ENCODE peak calls at places on chromosomes 3 and 15, in seven cellular contexts. B, M, U, L, K, E and J are unnamed samples.

GRCh38 chr3:117920240-117920923 is 1114.3 kb downstream of the IGSF11 start:
- DNase-seq in B (no peak), M (no peak), U (no peak), L (no peak), K (no peak), E (no peak), J (no peak)

GRCh38 chr3:171532294-171532693 is 72.1 kb upstream of the TNIK start:
- DNase-seq in B (no peak), M (no peak), U (no peak), L (no peak), K (no peak), E (no peak), J (no peak)

GRCh38 chr3:167978071-167978470 is 117.7 kb downstream of the GOLIM4 start:
- DNase-seq in B (no peak), M (no peak), U (no peak), L (no peak), K (no peak), E (no peak), J (no peak)

GRCh38 chr3:83523470-83524073 is 1435.2 kb upstream of the CADM2 start:
- DNase-seq in B (peak; percentile 35), M (no peak), U (no peak), L (no peak), K (no peak), E (no peak), J (peak; percentile 75)

GRCh38 chr3:62712776-62713175 is 162.4 kb downstream of the CADPS start:
- DNase-seq in B (no peak), M (no peak), U (no peak), L (no peak), K (no peak), E (no peak), J (no peak)

GRCh38 chr15:75751116-75751875 is 38.6 kb upstream of the CSPG4 start:
- DNase-seq in B (no peak), M (no peak), U (no peak), L (no peak), K (no peak), E (peak; percentile 37), J (no peak)

GRCh38 chr15:98779463-98780071 is 131.2 kb downstream of the IGF1R start:
- DNase-seq in B (peak; percentile 85), M (peak; percentile 46), U (peak; percentile 42), L (peak; percentile 79), K (peak; percentile 77), E (peak; percentile 68), J (peak; percentile 83)

GRCh38 chr3:72536206-72536887 is 311.9 kb downstream of the SHQ1 start:
- DNase-seq in B (no peak), M (no peak), U (no peak), L (no peak), K (no peak), E (no peak), J (no peak)

GRCh38 chr3:185726254-185726967 is 98.4 kb downstream of the IGF2BP2 start:
- DNase-seq in B (no peak), M (no peak), U (no peak), L (no peak), K (no peak), E (no peak), J (no peak)

GRCh38 chr3:143536817-143537535 is 311.3 kb downstream of the SLC9A9 start:
- DNase-seq in B (no peak), M (no peak), U (no peak), L (no peak), K (peak; percentile 30), E (no peak), J (no peak)

GRCh38 chr3:146085678-146086077 is 75.3 kb downstream of the PLOD2 start:
- DNase-seq in B (no peak), M (no peak), U (no peak), L (no peak), K (no peak), E (no peak), J (no peak)

GRCh38 chr15:64586974-64587373 is 126.6 kb downstream of the ZNF609 start:
- DNase-seq in B (no peak), M (no peak), U (no peak), L (no peak), K (no peak), E (no peak), J (no peak)

GRCh38 chr3:12222765-12223485 is 64.2 kb upstream of the TIMP4 start:
- DNase-seq in B (no peak), M (no peak), U (no peak), L (no peak), K (peak; percentile 46), E (no peak), J (peak; percentile 23)

GRCh38 chr3:168847293-168847883 is 751.7 kb upstream of the GOLIM4 start:
- DNase-seq in B (peak; percentile 40), M (no peak), U (no peak), L (no peak), K (peak; percentile 25), E (no peak), J (peak; percentile 42)

GRCh38 chr3:48695113-48695753 is 9.5 kb upstream of the NCKIPSD start:
- DNase-seq in B (peak; percentile 83), M (no peak), U (no peak), L (no peak), K (peak; percentile 50), E (no peak), J (peak; percentile 72)

GRCh38 chr15:82952156-82953081 is at the start of gene HOMER2:
- DNase-seq in B (peak; percentile 38), M (peak; percentile 29), U (no peak), L (no peak), K (peak; percentile 64), E (no peak), J (no peak)

GRCh38 chr3:142802891-142803290 is 79.1 kb downstream of the TRPC1 start:
- DNase-seq in B (no peak), M (no peak), U (no peak), L (no peak), K (no peak), E (no peak), J (no peak)

GRCh38 chr3:187781001-187781400 is 35.7 kb upstream of the BCL6 start:
- DNase-seq in B (no peak), M (no peak), U (no peak), L (no peak), K (no peak), E (no peak), J (no peak)

GRCh38 chr3:125023833-125024560 is 31.8 kb downstream of the HEG1 start:
- DNase-seq in B (no peak), M (no peak), U (no peak), L (no peak), K (no peak), E (no peak), J (no peak)

GRCh38 chr15:91894606-91895005 is 41.1 kb downstream of the SLCO3A1 start:
- DNase-seq in B (no peak), M (no peak), U (no peak), L (no peak), K (no peak), E (no peak), J (no peak)

GRCh38 chr3:156787926-156788663 is 38.1 kb upstream of the LEKR1 start:
- DNase-seq in B (peak; percentile 95), M (no peak), U (no peak), L (peak; percentile 20), K (peak; percentile 79), E (no peak), J (peak; percentile 92)

GRCh38 chr15:56923174-56923579 is 4.7 kb downstream of the TCF12 start:
- DNase-seq in B (no peak), M (no peak), U (no peak), L (no peak), K (no peak), E (no peak), J (no peak)

GRCh38 chr15:75590239-75590638 is 11.1 kb upstream of the PTPN9 start:
- DNase-seq in B (no peak), M (no peak), U (no peak), L (no peak), K (no peak), E (no peak), J (no peak)

GRCh38 chr3:136811701-136812100 is 7.2 kb upstream of the SLC35G2 start:
- DNase-seq in B (no peak), M (no peak), U (no peak), L (no peak), K (no peak), E (no peak), J (no peak)

GRCh38 chr3:185792955-185793354 is 31.9 kb downstream of the IGF2BP2 start:
- DNase-seq in B (no peak), M (no peak), U (no peak), L (no peak), K (no peak), E (no peak), J (no peak)

GRCh38 chr15:85551221-85551832 is 170.9 kb downstream of the AKAP13 start:
- DNase-seq in B (no peak), M (no peak), U (no peak), L (no peak), K (no peak), E (no peak), J (no peak)